ENCODE peak calls at places on chromosome 2, in four cellular contexts. L, C, D and O are unnamed samples.
A peak's percentile ranks its signal among the peaks of the same experiment; 100 is the strongest.

GRCh38 chr2:62306751-62307468 is 111.0 kb downstream of the B3GNT2 start:
- DNase-seq in C (peak; percentile 95), D (no peak), L (no peak), O (no peak)

GRCh38 chr2:58633576-58634365 is 392.6 kb upstream of the FANCL start:
- DNase-seq in L (peak; percentile 14), C (no peak), D (no peak), O (no peak)

GRCh38 chr2:6079405-6079804 is 387.2 kb downstream of the SOX11 start:
- DNase-seq in C (no peak), D (no peak), L (no peak), O (no peak)

GRCh38 chr2:215654177-215654850 is 218.4 kb upstream of the FN1 start:
- DNase-seq in D (no peak), C (no peak), L (no peak), O (no peak)

GRCh38 chr2:72673279-72673678 is 152.6 kb downstream of the EXOC6B start:
- DNase-seq in C (no peak), L (peak; percentile 80), D (no peak), O (no peak)

GRCh38 chr2:5932556-5933469 is 240.6 kb downstream of the SOX11 start:
- DNase-seq in D (no peak), L (no peak), C (no peak), O (no peak)

GRCh38 chr2:218010116-218010837 is 7.5 kb upstream of the TNS1 start:
- DNase-seq in C (no peak), L (no peak), D (peak; percentile 68), O (peak; percentile 74)

GRCh38 chr2:95238131-95238530 is 30.8 kb downstream of the ZNF892 start:
- DNase-seq in L (no peak), C (no peak), D (no peak), O (no peak)

GRCh38 chr2:69013123-69013836 is at the start of gene ANTXR1:
- DNase-seq in D (no peak), C (no peak), L (peak; percentile 45), O (peak; percentile 82)

GRCh38 chr2:58541511-58541910 is 300.4 kb upstream of the FANCL start:
- DNase-seq in C (no peak), L (no peak), D (no peak), O (no peak)

GRCh38 chr2:203441463-203441862 is 93.6 kb downstream of the RAPH1 start:
- DNase-seq in L (no peak), C (no peak), D (no peak), O (no peak)

GRCh38 chr2:172079838-172080640 is 5.3 kb upstream of the DLX1 start:
- DNase-seq in D (no peak), C (no peak), L (no peak), O (no peak)

GRCh38 chr2:53210538-53210937 is 557.1 kb upstream of the CHAC2 start:
- DNase-seq in C (no peak), L (no peak), D (no peak), O (peak; percentile 10)

GRCh38 chr2:18708203-18708602 is 118.8 kb upstream of the NT5C1B start:
- DNase-seq in C (no peak), L (no peak), D (no peak), O (no peak)

GRCh38 chr2:164205347-164205746 is 415.9 kb downstream of the GRB14 start:
- DNase-seq in D (no peak), L (no peak), C (no peak), O (no peak)

GRCh38 chr2:33013684-33014110 is 66.9 kb downstream of the LTBP1 start:
- DNase-seq in L (no peak), D (no peak), C (no peak), O (no peak)

GRCh38 chr2:237170017-237170416 is 84.3 kb downstream of the COPS8 start:
- DNase-seq in D (no peak), L (no peak), C (no peak), O (no peak)

GRCh38 chr2:207397917-207398655 is 131.7 kb upstream of the CREB1 start:
- DNase-seq in C (no peak), L (no peak), D (no peak), O (no peak)

GRCh38 chr2:127157651-127158460 is 50.9 kb upstream of the BIN1 start:
- DNase-seq in C (no peak), L (peak; percentile 20), D (no peak), O (peak; percentile 39)

GRCh38 chr2:169480079-169480465 is 778 bp downstream of the BBS5 start:
- DNase-seq in D (no peak), C (no peak), L (no peak), O (no peak)

GRCh38 chr2:85801871-85802270 is 48.1 kb downstream of the ATOH8 start:
- DNase-seq in C (no peak), D (no peak), L (no peak), O (no peak)

GRCh38 chr2:27211943-27212625 is at the start of the genes ATRAID and SLC5A6:
- DNase-seq in L (peak; percentile 82), D (peak; percentile 89), C (no peak), O (peak; percentile 90)

GRCh38 chr2:66110071-66110470 is 324.9 kb upstream of the MEIS1 start:
- DNase-seq in D (no peak), C (no peak), L (no peak), O (no peak)

GRCh38 chr2:69830045-69830905 is 815 bp downstream of the GMCL1 start:
- DNase-seq in C (no peak), L (peak; percentile 47), D (peak; percentile 33), O (peak; percentile 30)

GRCh38 chr2:52959801-52960200 is 807.8 kb upstream of the CHAC2 start:
- DNase-seq in C (no peak), L (no peak), D (no peak), O (no peak)

DNA sequence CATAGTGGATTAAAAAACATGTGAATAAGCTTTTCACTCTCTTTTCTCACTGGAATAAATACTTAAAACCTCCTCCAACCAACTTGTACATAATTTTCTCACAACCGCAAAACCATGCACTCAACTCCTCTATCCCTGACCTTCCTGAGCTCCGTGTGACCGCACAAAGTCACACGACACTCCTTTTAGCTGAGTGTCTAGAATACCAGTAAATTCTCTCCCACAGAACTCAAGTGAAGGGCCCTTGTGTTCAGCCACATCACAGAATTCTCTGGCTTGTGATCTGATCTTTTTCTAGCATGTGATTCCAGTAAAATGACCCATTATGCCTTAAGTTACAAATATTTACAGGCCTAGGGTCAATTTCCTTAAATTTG is 91.2 kb upstream of the ARL4C start:
- DNase-seq in D (no peak), L (no peak), C (no peak), O (no peak)
- TF ChIP-seq FOXK2 in D (no peak), L (no peak), C (no peak), O (no peak)

GRCh38 chr2:31112544-31112943 is 25.7 kb downstream of the GALNT14 start:
- DNase-seq in D (no peak), L (no peak), C (no peak), O (no peak)
- TF ChIP-seq FOXK2 in D (no peak), L (no peak), C (no peak), O (no peak)

GRCh38 chr2:238505892-238506280 is 79.2 kb downstream of the ASB1 start:
- DNase-seq in C (no peak), D (no peak), L (no peak), O (no peak)

GRCh38 chr2:238502956-238503791 is 76.4 kb downstream of the ASB1 start:
- DNase-seq in C (no peak), D (no peak), L (no peak), O (no peak)

GRCh38 chr2:238502088-238502810 is 75.5 kb downstream of the ASB1 start:
- DNase-seq in C (no peak), L (no peak), D (no peak), O (no peak)

GRCh38 chr2:238505119-238505891 is 78.6 kb downstream of the ASB1 start:
- DNase-seq in L (peak; percentile 24), D (peak; percentile 19), C (no peak), O (no peak)

DNA sequence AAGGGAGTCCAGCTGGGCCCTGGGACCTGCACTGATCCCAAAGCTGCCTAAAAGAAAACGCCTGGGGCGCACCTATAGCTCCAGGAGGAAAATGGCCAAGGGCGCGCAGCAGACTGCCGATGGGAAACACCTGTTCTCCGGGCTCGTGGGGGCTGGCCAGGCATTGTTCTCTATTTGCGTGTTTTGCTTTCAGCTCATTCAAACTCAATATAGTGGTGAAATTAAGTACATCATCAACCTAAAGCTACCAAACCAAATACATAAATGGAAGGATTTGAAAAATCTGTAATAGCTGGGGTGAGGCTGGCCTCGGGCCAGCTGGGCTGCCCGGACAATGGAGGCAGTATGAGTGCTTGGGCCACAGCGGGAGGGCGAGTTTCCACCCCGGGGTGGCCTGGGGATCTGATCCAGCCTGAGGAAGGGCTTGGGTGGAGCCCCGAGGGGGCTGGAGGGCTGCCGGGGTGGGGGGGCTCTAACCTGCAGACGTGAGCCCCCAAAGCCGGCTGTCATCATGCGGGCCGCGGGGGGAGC is 77.5 kb downstream of the ASB1 start:
- DNase-seq in C (no peak), D (no peak), L (no peak), O (no peak)
- TF ChIP-seq FOXK2 in C (no peak), D (no peak), L (no peak), O (no peak)

GRCh38 chr2:157696036-157696435 is 67.4 kb upstream of the ACVR1C start:
- DNase-seq in L (no peak), D (no peak), C (no peak), O (no peak)
- TF ChIP-seq FOXK2 in L (no peak), D (no peak), C (no peak), O (no peak)

DNA sequence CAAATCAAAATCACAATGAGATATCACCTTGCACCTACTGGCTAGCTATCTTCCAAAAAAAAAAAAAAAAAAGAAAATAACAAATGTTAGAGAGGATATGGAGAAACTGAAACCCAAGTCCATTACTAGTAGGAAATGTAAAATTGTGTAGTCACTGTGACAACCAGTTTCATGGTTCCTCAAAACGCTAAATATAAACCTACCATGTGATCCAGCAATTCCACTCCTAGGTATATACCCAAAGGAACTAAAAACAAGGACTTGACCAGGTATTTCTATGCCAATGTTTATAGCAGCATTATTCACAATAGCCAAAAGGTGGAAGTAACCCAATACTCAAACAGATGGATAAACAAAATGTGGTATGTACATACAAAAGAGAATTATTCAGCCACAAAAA is 11.7 kb upstream of the SCRN3 start:
- DNase-seq in D (no peak), C (no peak), L (no peak), O (no peak)
- TF ChIP-seq FOXK2 in D (no peak), C (no peak), L (no peak), O (no peak)

GRCh38 chr2:103823847-103824246 is 1030.1 kb upstream of the POU3F3 start:
- DNase-seq in D (no peak), C (no peak), L (no peak), O (no peak)
- TF ChIP-seq FOXK2 in D (no peak), C (no peak), L (no peak), O (no peak)

DNA sequence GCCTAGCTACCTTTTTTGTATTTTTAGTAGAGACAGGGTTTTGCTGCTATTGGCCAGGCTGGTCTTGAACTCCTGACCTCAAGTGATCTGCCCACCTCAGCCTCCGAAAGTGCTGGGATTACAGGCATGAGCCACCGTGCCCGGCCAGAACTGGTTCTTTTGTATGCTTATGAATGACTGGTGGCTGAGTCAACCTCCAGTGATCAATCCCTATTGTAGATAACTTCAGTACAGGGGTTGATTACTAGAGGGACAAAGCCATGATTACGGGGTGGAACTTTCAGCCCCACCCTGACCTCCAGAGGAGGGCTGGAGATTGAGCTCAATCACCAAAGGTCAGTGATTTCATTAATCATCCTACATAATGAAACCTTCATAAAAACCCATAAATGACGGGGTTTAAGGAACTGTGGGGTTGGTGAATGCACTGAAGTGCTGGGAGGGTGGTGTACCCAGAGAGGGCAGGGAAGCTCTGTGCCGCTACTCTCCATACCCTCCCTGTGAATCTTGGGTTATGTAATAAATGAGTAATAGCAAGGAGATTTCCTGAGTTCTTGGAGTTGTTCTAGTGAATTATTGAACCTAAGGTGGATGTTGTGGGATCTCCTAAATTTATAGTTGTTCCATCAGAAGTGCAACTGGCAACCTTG is 281.8 kb upstream of the CXCR4 start:
- DNase-seq in C (no peak), L (no peak), D (no peak), O (no peak)
- TF ChIP-seq FOXK2 in C (no peak), L (no peak), D (no peak), O (no peak)